ENCODE peak calls at places on chromosome 11, in seven cellular contexts. One of them, this sample, is unnamed.

GRCh38 chr11:33507356-33507755 is 193.3 kb downstream of the C11orf91 start:
- DNase-seq in AG10803: no peak
- DNase-seq in T47D: no peak
- DNase-seq in GM20000: no peak
- DNase-seq in T-helper 17 cell: no peak
- DNase-seq in tibial artery: no peak
- DNase-seq in AG09319: no peak
- DNase-seq in this sample: no peak

GRCh38 chr11:111792314-111792713 is 26.1 kb upstream of the PPP2R1B start:
- DNase-seq in GM20000: no peak
- DNase-seq in AG10803: no peak
- DNase-seq in tibial artery: no peak
- DNase-seq in T47D: no peak
- DNase-seq in T-helper 17 cell: no peak
- DNase-seq in AG09319: no peak
- DNase-seq in this sample: no peak

GRCh38 chr11:130769782-130770565 is 146.3 kb downstream of the SNX19 start:
- DNase-seq in AG10803: no peak
- DNase-seq in T-helper 17 cell: no peak
- DNase-seq in T47D: no peak
- DNase-seq in AG09319: no peak
- DNase-seq in tibial artery: no peak
- DNase-seq in GM20000: no peak
- DNase-seq in this sample: no peak

GRCh38 chr11:12200359-12201015 is 90.1 kb downstream of the MICAL2 start:
- DNase-seq in tibial artery: peak
- DNase-seq in T47D: no peak
- DNase-seq in T-helper 17 cell: no peak
- DNase-seq in AG10803: peak
- DNase-seq in GM20000: no peak
- DNase-seq in AG09319: peak
- DNase-seq in this sample: no peak

GRCh38 chr11:10693509-10694071 is at the start of gene IRAG1:
- DNase-seq in AG09319: no peak
- DNase-seq in tibial artery: peak
- DNase-seq in AG10803: peak
- DNase-seq in T47D: no peak
- DNase-seq in T-helper 17 cell: no peak
- DNase-seq in GM20000: no peak
- DNase-seq in this sample: no peak

GRCh38 chr11:9273430-9274336 is 8.5 kb upstream of the DENND5A start:
- DNase-seq in tibial artery: no peak
- DNase-seq in AG10803: peak
- DNase-seq in T-helper 17 cell: no peak
- DNase-seq in T47D: no peak
- DNase-seq in AG09319: no peak
- DNase-seq in GM20000: no peak
- DNase-seq in this sample: peak

GRCh38 chr11:2666828-2667570 is 32.8 kb downstream of the KCNQ1OT1 start:
- DNase-seq in T-helper 17 cell: no peak
- DNase-seq in AG09319: no peak
- DNase-seq in tibial artery: peak
- DNase-seq in GM20000: no peak
- DNase-seq in T47D: no peak
- DNase-seq in AG10803: no peak
- DNase-seq in this sample: peak

GRCh38 chr11:28241760-28242159 is 133.6 kb downstream of the METTL15 start:
- DNase-seq in GM20000: no peak
- DNase-seq in AG10803: no peak
- DNase-seq in tibial artery: no peak
- DNase-seq in T-helper 17 cell: no peak
- DNase-seq in AG09319: no peak
- DNase-seq in T47D: no peak
- DNase-seq in this sample: no peak

GRCh38 chr11:16223558-16223957 is 132.8 kb downstream of the SOX6 start:
- DNase-seq in AG10803: no peak
- DNase-seq in T-helper 17 cell: no peak
- DNase-seq in T47D: no peak
- DNase-seq in AG09319: no peak
- DNase-seq in tibial artery: no peak
- DNase-seq in GM20000: no peak
- DNase-seq in this sample: no peak

GRCh38 chr11:114929351-114929750 is 251.0 kb downstream of the NXPE2 start:
- DNase-seq in AG10803: no peak
- DNase-seq in AG09319: no peak
- DNase-seq in T-helper 17 cell: no peak
- DNase-seq in T47D: no peak
- DNase-seq in GM20000: no peak
- DNase-seq in tibial artery: no peak
- DNase-seq in this sample: no peak

GRCh38 chr11:28104984-28105383 is 3.0 kb downstream of the KIF18A start:
- DNase-seq in AG09319: no peak
- DNase-seq in AG10803: peak
- DNase-seq in GM20000: no peak
- DNase-seq in tibial artery: no peak
- DNase-seq in T-helper 17 cell: no peak
- DNase-seq in T47D: no peak
- DNase-seq in this sample: no peak

GRCh38 chr11:10350341-10350740 is 45.5 kb downstream of the ADM start:
- DNase-seq in T-helper 17 cell: no peak
- DNase-seq in AG09319: no peak
- DNase-seq in T47D: peak
- DNase-seq in tibial artery: no peak
- DNase-seq in AG10803: peak
- DNase-seq in GM20000: no peak
- DNase-seq in this sample: no peak

This sample was measured in ascending aorta.